ENCODE peak calls at places on chromosomes 12 and 14, in five cellular contexts. R is neuronal stem cell, A is mesenchymal stem cell, X is H9, T is H1. Q is an unnamed sample.

GRCh38 chr12:123945441-123946151 is 27.0 kb downstream of the CCDC92 start:
- DNase-seq in R (no peak), A (no peak), X (peak), T (no peak), Q (no peak)

GRCh38 chr12:14795028-14795448 is 8.2 kb downstream of the WBP11 start:
- DNase-seq in A (no peak), T (no peak), R (no peak), X (no peak), Q (no peak)

GRCh38 chr12:40907115-40907521 is 214.9 kb downstream of the CNTN1 start:
- DNase-seq in A (peak), X (no peak), T (no peak), R (no peak), Q (peak)

GRCh38 chr14:77654001-77654431 is 37.6 kb upstream of the SPTLC2 start:
- DNase-seq in T (peak), R (peak), X (peak), A (no peak), Q (no peak)

GRCh38 chr14:105313381-105314286 is 914 bp upstream of the PACS2 start:
- DNase-seq in R (peak), T (peak), X (peak), A (peak), Q (no peak)

GRCh38 chr14:62357362-62357761 is 595.1 kb downstream of the SNAPC1 start:
- DNase-seq in R (no peak), X (no peak), A (no peak), T (no peak), Q (no peak)

GRCh38 chr12:70920251-70920851 is at the start of gene PTPRR:
- DNase-seq in T (peak), X (peak), R (peak), A (no peak), Q (no peak)

GRCh38 chr14:35808076-35808657 is 928 bp downstream of the RALGAPA1 start:
- DNase-seq in A (peak), T (no peak), R (peak), X (no peak), Q (no peak)

GRCh38 chr12:108972226-108972757 is 48.6 kb downstream of the SVOP start:
- DNase-seq in X (no peak), R (no peak), A (no peak), T (no peak), Q (no peak)

GRCh38 chr12:48936379-48936979 is 11.2 kb upstream of the FKBP11 start:
- DNase-seq in R (peak), T (peak), A (peak), X (peak), Q (peak)

DNA sequence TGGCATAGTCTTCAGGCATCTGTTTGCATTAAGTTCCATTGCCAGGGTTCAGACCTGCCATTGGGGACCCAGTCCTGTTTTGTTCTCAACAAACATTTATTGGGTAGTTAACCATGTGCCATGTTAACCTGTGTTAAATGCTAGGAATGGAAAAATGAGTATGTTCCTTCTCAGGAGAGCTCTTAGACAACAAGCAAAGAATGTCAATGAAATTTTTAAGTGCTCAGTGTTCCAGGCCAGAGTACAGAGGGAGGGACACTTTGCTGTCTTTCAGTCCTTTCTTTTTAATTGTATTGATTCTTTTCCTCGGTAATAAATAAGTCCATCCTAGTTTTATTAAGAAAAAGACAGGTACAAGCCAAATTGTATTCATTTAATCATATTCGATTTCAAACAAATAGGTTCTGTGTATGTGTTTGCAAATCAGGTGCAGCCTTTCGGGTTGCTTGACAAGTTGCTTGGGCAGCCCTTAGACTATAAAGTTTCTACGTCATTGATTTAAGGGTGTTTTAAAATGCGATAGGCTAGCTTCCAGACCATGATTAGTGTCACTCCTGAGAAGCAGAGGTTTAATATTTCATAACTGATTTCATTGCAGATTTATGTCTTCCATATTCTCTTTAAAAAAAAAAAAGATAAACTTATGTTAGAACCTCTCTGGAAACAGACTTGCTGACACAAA is 123.1 kb downstream of the DERA start:
- DNase-seq in T (no peak), X (no peak), A (no peak), R (no peak), Q (no peak)
- H3K14ac ChIP-seq in T (no peak), X (no peak), A (no peak), R (no peak), Q (no peak)

DNA sequence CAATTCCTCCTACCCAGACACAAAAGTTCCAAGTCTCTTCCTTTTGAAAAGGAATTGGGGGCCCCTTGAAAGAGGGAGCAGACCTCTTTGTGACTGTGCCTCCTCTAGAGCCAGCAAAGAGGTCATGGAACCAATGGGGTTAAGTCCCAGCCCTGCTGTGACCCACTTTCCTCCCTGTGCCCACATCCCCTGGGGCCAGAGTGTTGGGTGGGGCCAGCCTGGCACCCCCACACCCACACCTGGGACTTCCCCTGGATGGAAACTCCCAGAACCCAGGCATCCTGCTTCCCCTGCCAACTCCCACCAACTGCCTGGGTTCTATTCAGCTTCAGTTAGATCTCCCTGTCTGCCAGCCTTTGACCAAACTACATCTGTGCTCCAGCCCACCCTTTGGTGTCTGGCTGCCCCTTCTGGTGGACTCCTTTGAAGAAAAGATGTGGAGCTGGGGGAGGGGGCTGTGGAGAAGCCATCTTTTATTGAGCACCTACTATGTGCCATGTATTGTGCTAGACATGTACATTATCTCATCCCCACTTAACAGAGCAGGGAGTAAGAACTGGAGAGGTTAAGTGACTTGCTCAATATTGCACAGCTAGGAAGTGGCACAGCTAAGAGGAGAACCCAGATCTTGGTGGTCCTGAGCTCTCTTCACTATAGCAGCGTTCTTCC is 4.6 kb upstream of the RARG start:
- DNase-seq in X (peak), R (no peak), T (no peak), A (no peak), Q (no peak)
- H2BK12ac ChIP-seq in X (no peak), R (no peak), T (peak), A (no peak), Q (no peak)

GRCh38 chr12:104137902-104138746 is at the start of gene NFYB:
- DNase-seq in R (peak), A (peak), X (peak), T (peak), Q (peak)
- H3K14ac ChIP-seq in R (no peak), A (no peak), X (peak), T (no peak), Q (peak)

GRCh38 chr12:6110006-6110405 is 14.5 kb downstream of the VWF start:
- DNase-seq in A (no peak), X (no peak), R (no peak), T (no peak), Q (no peak)

GRCh38 chr12:6106208-6106607 is 18.3 kb downstream of the VWF start:
- DNase-seq in T (no peak), X (no peak), R (no peak), A (no peak), Q (no peak)

GRCh38 chr12:6104842-6105241 is 19.6 kb downstream of the VWF start:
- DNase-seq in X (no peak), T (no peak), A (no peak), R (no peak), Q (no peak)

GRCh38 chr12:6104027-6104426 is 20.4 kb downstream of the VWF start:
- DNase-seq in X (no peak), R (no peak), T (no peak), A (no peak), Q (no peak)
- H2BK12ac ChIP-seq in X (no peak), R (no peak), T (no peak), A (no peak), Q (no peak)

DNA sequence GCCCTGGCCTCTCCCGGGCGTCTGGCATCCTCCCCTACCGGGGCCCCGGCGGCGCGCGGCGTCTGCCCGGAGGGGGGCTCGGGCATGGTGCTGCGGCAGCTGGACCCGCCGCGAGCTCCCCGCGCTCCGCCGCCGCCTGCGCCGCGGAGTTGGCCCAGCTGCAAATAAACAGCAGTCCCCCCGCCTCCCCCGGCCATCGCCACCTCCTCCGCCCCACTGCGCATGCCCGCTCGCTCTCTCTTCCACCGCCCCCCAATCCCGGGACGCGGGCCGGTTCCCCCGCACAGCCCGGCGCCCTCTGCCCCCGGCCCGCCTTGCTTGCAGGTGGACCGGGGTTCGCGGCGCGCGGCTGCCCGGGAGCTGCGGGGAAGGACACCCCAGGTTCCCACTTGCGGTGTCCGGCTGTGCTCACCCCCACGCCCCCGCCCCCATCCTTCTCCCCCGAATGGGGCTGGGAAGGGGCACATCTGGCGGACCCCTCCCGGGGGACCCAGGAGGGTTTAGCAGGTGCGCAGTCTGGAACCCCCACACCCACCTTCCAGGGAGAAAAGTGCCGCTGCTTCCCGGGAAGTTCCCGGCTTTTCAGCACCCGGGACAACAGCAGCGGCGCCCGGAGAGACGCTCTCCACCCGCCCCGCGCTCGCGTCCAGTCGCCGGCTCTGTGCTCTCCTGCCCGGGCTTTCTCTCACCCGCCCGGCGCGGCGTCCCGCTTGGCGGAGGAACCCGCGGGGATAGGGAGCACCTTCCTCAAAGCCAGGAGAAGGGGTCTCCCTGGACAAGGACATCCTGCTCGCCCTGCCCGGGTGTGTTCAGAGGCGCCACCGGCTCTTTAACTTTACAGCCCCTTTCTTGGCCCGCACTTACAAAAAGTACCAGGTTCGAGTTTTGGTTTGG is at the start of gene TMTC1:
- DNase-seq in X (peak), R (peak), T (peak), A (peak), Q (no peak)
- H3K14ac ChIP-seq in X (peak), R (peak), T (no peak), A (peak), Q (no peak)

DNA sequence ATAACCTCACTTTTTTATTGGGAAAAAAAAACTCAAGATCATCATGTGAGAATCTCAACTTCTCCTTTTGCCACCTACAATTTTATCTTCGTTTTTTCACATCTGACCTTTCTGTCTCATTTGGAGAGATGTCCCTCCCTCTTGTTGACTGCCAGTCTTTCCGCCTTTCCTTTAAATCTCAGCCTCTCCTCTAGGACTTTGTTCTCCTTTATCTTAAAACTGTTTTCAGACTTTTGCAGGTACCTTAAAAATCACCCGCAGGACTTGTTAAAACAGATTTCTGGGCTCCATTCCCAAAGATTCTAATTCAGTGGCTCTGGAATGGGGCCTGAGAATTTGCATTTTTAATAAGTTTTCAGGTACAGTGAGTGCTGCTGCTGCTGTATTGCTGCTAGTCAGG is 223.2 kb downstream of the NTF3 start:
- DNase-seq in X (no peak), A (no peak), T (no peak), R (no peak), Q (no peak)
- H2BK12ac ChIP-seq in X (no peak), A (no peak), T (no peak), R (no peak), Q (no peak)

GRCh38 chr14:75429562-75429961 is 1.7 kb downstream of the JDP2 start:
- DNase-seq in R (no peak), A (no peak), X (peak), T (no peak), Q (no peak)
- H3K14ac ChIP-seq in R (no peak), A (no peak), X (no peak), T (no peak), Q (no peak)

GRCh38 chr12:94829552-94829951 is 173.9 kb downstream of the NDUFA12 start:
- DNase-seq in R (no peak), X (no peak), A (no peak), T (no peak), Q (no peak)
- H2BK12ac ChIP-seq in R (no peak), X (no peak), A (no peak), T (no peak), Q (no peak)

Q was measured in trophoblast cell.